ENCODE peak calls at places on chromosomes 7 and 10, in nine cellular contexts. B is tibial artery, I is neuronal stem cell, Y is AG04450, U is aorta, Q is NT2/D1, E is psoas muscle, J is uterus, C is left ventricle myocardium inferior. G is an unnamed sample. For H3K9me3, the result is how much of the 10 kb centered on the place peaks cover.

GRCh38 chr7:77391230-77391629 is 24.9 kb downstream of the GSAP start:
- DNase-seq in B (no peak), I (no peak), Y (no peak), U (no peak), Q (no peak), E (no peak), J (no peak), C (no peak), G (no peak)

GRCh38 chr7:40197527-40197926 is 62.7 kb downstream of the SUGCT start:
- DNase-seq in B (no peak), I (no peak), Y (no peak), U (no peak), Q (no peak), E (no peak), J (no peak), C (no peak), G (no peak)

GRCh38 chr7:139471740-139472353 is 11.6 kb downstream of the KLRG2 start:
- DNase-seq in B (no peak), I (no peak), Y (no peak), U (no peak), Q (no peak), E (no peak), J (no peak), C (no peak), G (no peak)

GRCh38 chr10:119253433-119254174 is 46.2 kb downstream of the GRK5 start:
- DNase-seq in B (peak), I (no peak), Y (peak), U (peak), Q (no peak), E (peak), J (peak), C (peak), G (peak)

GRCh38 chr10:11875183-11875498 is 52.0 kb downstream of the PROSER2 start:
- DNase-seq in B (no peak), I (no peak), Y (no peak), U (no peak), Q (no peak), E (no peak), J (no peak), C (no peak), G (no peak)

GRCh38 chr7:95391761-95392160 is 4.4 kb downstream of the PON3 start:
- DNase-seq in B (no peak), I (no peak), Y (no peak), U (no peak), Q (no peak), E (no peak), J (no peak), C (no peak), G (no peak)

GRCh38 chr7:51451751-51452465 is 135.3 kb upstream of the COBL start:
- DNase-seq in B (no peak), I (peak), Y (no peak), U (no peak), Q (peak), E (no peak), J (no peak), C (no peak), G (no peak)

GRCh38 chr10:62861507-62861906 is 45.3 kb upstream of the EGR2 start:
- DNase-seq in B (no peak), I (no peak), Y (no peak), U (no peak), Q (no peak), E (no peak), J (no peak), C (no peak), G (no peak)

GRCh38 chr7:2266911-2267310 is 24.9 kb downstream of the NUDT1 start:
- DNase-seq in B (no peak), I (no peak), Y (no peak), U (no peak), Q (no peak), E (no peak), J (no peak), C (no peak), G (no peak)

GRCh38 chr7:70347463-70347855 is 749.2 kb downstream of the AUTS2 start:
- DNase-seq in B (no peak), I (no peak), Y (no peak), U (no peak), Q (no peak), E (no peak), J (no peak), C (no peak), G (no peak)

GRCh38 chr7:69399038-69399800 is 199.1 kb upstream of the AUTS2 start:
- DNase-seq in B (no peak), I (no peak), Y (no peak), U (no peak), Q (peak), E (no peak), J (no peak), C (no peak), G (peak)

GRCh38 chr7:75977741-75978140 is 16.7 kb downstream of the TMEM120A start:
- DNase-seq in B (peak), I (no peak), Y (no peak), U (peak), Q (no peak), E (peak), J (peak), C (peak), G (peak)

GRCh38 chr10:33509231-33509871 is 174.9 kb upstream of the NRP1 start:
- DNase-seq in B (peak), I (no peak), Y (no peak), U (peak), Q (no peak), E (peak), J (peak), C (no peak), G (peak)

GRCh38 chr10:67607472-67607871 is 88.5 kb downstream of the CTNNA3 start:
- DNase-seq in B (no peak), I (no peak), Y (no peak), U (no peak), Q (no peak), E (no peak), J (no peak), C (no peak), G (no peak)

DNA sequence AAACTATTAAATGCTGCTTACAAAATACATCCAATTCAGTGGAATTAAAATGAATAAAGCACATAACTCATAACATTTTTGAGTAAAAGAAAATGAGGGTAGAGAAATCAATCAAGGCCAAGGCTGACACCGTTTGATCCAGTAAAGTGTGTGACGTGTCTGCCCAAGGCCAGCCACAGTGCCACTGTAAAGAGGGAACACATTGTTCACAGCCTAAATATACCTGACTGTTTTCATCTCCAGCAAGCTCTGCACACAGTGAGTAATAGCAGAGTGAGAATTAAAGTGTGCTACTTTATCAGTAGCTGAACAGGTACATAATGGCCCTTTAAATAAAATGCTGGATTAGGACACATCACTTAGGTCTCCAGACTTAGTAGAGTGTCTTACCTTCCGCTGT is 130.8 kb upstream of the DPP6 start:
- DNase-seq in B (no peak), I (no peak), Y (no peak), U (no peak), Q (no peak), E (no peak), J (no peak), C (no peak), G (no peak)
- H3K9me3 ChIP-seq in B (under half), I (under half), Y (under half), U (under half), Q (under half), E (under half), J (under half), C (under half), G (under half)

DNA sequence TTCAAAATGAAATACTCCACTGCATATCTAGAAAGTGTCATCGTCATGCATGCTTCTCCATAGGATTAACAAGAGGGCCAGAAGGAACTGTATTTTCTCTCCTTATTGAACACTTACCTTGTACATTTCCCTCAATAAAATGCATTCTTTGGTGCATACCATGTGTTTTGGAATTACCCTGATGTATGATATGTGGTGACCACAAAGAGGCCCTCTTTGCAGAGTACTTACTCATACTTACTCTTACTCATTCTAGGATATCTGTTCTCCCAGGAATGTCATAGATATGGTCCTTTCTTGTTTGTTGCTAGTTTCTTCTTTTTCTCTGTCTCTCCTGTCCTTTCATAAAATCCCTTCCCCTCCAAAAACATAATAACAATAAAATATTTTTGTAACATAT is 1087.1 kb upstream of the POT1 start:
- DNase-seq in B (no peak), I (no peak), Y (no peak), U (no peak), Q (no peak), E (no peak), J (no peak), C (no peak), G (no peak)
- H3K9me3 ChIP-seq in B (under half), I (under half), Y (under half), U (under half), Q (under half), E (under half), J (under half), C (under half), G (under half)

GRCh38 chr7:157471259-157472125 is 134.7 kb downstream of the DNAJB6 start:
- DNase-seq in B (peak), I (no peak), Y (no peak), U (no peak), Q (no peak), E (no peak), J (no peak), C (no peak), G (no peak)
- H3K9me3 ChIP-seq in B (under half), I (under half), Y (half or more), U (under half), Q (under half), E (under half), J (under half), C (under half), G (under half)

DNA sequence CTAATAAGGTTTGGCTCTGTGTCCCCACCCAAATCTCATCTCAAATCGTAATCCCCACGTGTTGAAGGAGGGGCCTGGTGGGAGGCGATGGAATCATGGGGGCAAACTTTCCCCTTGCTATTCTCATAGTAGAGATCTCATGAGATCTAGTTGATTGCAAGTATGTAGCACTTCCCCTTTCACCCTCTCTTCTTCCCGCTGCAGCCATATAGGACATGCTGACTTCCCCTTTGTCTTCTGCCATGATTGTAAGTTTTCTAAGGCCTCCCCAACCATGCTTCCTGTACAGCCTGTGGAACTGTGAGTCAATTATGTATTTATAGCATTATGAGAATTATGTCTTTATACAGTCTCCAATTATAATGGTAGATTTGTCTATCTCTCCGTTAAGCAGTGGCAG is 594.5 kb downstream of the ACTR3B start:
- DNase-seq in B (no peak), I (no peak), Y (no peak), U (no peak), Q (no peak), E (no peak), J (no peak), C (no peak), G (no peak)
- H3K9me3 ChIP-seq in B (under half), I (under half), Y (under half), U (under half), Q (under half), E (under half), J (under half), C (under half), G (under half)

DNA sequence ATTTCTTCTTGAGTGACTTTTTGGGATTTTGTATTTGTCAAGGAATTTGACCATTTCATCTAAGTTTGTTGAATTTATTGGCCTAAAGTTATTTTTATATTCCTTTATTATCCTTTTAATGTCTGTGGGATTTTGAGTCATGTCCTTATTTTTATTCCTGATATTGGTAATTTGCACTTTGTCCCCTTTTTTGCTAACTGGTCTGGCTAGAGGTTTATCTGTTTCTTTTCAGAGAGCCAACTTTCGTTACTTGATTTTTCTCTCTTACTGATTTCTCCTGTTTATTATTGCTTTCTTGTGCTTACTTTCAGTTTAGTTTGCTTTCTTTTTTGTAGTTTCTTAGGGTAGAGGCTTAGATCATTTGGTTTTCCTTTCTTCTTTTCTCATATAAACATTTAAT is 14.6 kb downstream of the MGMT start:
- DNase-seq in B (no peak), I (no peak), Y (no peak), U (no peak), Q (no peak), E (no peak), J (no peak), C (no peak), G (no peak)
- H3K9me3 ChIP-seq in B (under half), I (under half), Y (under half), U (under half), Q (under half), E (under half), J (under half), C (under half), G (under half)

GRCh38 chr7:157412491-157413180 is 75.8 kb downstream of the DNAJB6 start:
- DNase-seq in B (no peak), I (no peak), Y (no peak), U (no peak), Q (no peak), E (peak), J (no peak), C (peak), G (no peak)

GRCh38 chr7:157411580-157411979 is 74.8 kb downstream of the DNAJB6 start:
- DNase-seq in B (no peak), I (no peak), Y (no peak), U (no peak), Q (no peak), E (peak), J (no peak), C (peak), G (no peak)

GRCh38 chr7:157409753-157410727 is 73.2 kb downstream of the DNAJB6 start:
- DNase-seq in B (no peak), I (no peak), Y (no peak), U (no peak), Q (no peak), E (peak), J (no peak), C (peak), G (no peak)

GRCh38 chr7:157412021-157412443 is 75.2 kb downstream of the DNAJB6 start:
- DNase-seq in B (no peak), I (no peak), Y (peak), U (no peak), Q (no peak), E (peak), J (no peak), C (peak), G (no peak)

DNA sequence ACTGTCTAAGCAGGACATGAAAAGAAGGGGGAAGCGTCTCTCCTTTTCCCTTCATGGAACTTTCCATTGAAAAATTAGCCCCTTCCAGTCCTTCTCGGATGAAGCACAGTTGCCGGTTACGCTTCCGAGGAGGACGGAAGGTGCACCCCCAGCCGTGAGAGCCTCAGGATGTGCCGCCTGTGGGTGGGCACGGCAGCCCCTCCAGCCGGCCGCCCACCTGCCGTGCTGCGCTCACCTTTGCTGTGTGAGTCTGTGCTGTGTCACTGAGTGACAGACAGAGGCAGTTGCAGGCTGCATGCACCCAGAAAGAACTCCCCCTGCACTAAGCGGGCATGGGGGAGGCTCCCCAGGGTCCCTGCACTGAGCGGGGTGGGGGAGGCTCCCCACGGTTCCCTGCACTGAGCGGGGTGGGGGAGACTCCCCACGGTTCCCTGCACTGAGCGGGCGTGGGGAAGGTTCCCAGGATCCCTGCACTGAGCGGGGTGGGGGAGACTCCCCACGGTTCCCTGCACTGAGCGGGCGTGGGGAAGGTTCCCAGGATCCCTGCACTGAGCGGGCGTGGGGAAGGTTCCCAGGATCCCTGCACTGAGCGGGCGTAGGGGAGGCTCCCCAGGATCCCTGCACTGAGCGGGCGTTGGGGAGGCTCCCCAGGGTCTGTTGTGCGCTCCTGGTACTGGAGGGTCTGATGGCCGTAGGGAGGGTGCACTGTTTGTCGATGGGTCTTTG is 74.2 kb downstream of the DNAJB6 start:
- DNase-seq in B (no peak), I (no peak), Y (no peak), U (no peak), Q (no peak), E (peak), J (no peak), C (peak), G (no peak)
- H3K9me3 ChIP-seq in B (under half), I (under half), Y (under half), U (under half), Q (under half), E (under half), J (under half), C (under half), G (under half)

GRCh38 chr7:157929671-157930070 is 592.9 kb downstream of the DNAJB6 start:
- DNase-seq in B (no peak), I (no peak), Y (no peak), U (no peak), Q (no peak), E (no peak), J (no peak), C (no peak), G (no peak)
- H3K9me3 ChIP-seq in B (under half), I (under half), Y (half or more), U (under half), Q (under half), E (under half), J (under half), C (under half), G (under half)

DNA sequence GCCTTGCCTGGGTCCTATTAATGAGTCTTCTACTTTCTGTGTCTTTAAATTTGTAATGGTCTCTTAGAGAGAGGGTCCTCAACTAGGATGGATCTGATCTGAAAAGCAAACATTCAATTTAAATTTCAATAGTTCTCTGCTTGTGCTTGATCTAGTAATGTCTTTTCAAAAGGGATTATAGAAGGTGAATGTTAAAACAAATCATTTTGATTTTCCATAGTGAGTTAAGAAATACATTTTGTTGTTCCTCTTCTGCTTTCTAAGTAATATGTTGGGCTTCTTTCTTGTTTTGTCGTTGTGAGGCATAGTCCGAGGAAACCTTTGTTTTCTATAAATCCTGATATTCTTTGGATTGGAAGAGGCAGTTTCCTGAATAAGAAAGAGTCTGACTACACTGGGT is 18.8 kb downstream of the NRF1 start:
- DNase-seq in B (no peak), I (no peak), Y (no peak), U (no peak), Q (no peak), E (no peak), J (no peak), C (no peak), G (no peak)
- H3K9me3 ChIP-seq in B (under half), I (under half), Y (under half), U (under half), Q (under half), E (under half), J (under half), C (under half), G (under half)

DNA sequence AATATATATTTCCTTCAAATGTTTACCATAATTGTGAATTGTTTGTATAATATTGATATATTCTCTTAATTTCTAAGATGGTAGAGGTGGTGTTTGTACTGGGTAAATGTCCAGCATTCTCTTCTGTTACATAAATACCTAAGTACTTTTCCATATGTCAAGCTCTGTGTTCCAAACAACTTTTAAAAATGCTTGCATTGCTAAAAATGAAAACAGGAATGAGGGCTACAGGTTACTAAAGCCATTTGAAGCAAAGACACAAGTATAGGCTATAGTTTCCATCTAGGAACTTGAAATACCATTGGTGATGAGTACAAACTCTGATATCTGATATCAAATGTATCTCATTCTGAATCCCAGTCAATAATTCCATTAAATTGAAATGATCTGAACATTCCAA is 233.6 kb upstream of the SORCS1 start:
- DNase-seq in B (no peak), I (no peak), Y (no peak), U (no peak), Q (no peak), E (no peak), J (no peak), C (no peak), G (no peak)
- H3K9me3 ChIP-seq in B (under half), I (under half), Y (under half), U (under half), Q (under half), E (under half), J (under half), C (under half), G (under half)

G was measured in suprapubic skin.